ENCODE peak calls at places on chromosomes 12 and 14, in five cellular contexts. W, E, C, Z and T are unnamed samples.

GRCh38 chr14:91873476-91874265 is 6.3 kb upstream of the TC2N start:
- DNase-seq in Z (no peak), E (peak; percentile 87), W (no peak), C (no peak), T (no peak)

GRCh38 chr12:54349658-54350057 is 14.6 kb downstream of the GPR84 start:
- DNase-seq in Z (no peak), E (no peak), W (no peak), C (no peak), T (no peak)

GRCh38 chr12:73506611-73507010 is 1031.0 kb upstream of the ATXN7L3B start:
- DNase-seq in C (no peak), W (no peak), Z (peak; percentile 1), E (no peak), T (no peak)

GRCh38 chr12:65685514-65685913 is 138.8 kb upstream of the HMGA2 start:
- DNase-seq in E (no peak), W (no peak), C (peak; percentile 24), Z (no peak), T (peak; percentile 23)

GRCh38 chr14:82080319-82080718 is 546.7 kb upstream of the SEL1L start:
- DNase-seq in E (no peak), C (no peak), W (no peak), Z (peak; percentile 34), T (no peak)

GRCh38 chr12:133135747-133136146 is 5.3 kb downstream of the ZNF10 start:
- DNase-seq in W (no peak), E (no peak), Z (no peak), C (no peak), T (no peak)

GRCh38 chr12:94979941-94980340 is 23.6 kb downstream of the NDUFA12 start:
- DNase-seq in Z (no peak), E (no peak), W (no peak), C (no peak), T (no peak)

GRCh38 chr12:75208851-75209781 is 523 bp downstream of the KCNC2 start:
- DNase-seq in W (no peak), E (no peak), C (no peak), Z (no peak), T (no peak)

DNA sequence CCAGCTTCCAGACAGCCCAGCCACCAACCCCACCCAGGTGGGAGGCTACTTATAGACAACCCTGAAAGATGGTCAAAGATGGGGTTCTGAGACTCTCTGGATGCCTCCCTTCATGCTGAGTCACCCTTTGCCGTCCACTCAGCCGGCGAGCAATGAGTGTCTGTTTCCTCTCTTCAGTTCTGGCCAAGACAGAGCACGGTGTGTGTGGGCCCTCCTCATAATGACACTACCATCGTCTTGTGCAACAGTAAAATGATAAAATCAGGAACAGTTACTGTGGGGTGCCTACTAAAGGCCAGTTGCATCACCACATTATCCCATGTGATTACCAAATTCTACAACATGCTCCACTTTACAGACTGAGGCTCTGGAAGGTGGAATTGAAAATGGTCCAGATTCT is 7.0 kb upstream of the BDKRB1 start:
- DNase-seq in C (no peak), E (no peak), Z (no peak), W (no peak), T (no peak)
- TF ChIP-seq POLR2A in C (no peak), E (no peak), Z (no peak), W (no peak), T (no peak)

GRCh38 chr14:93683241-93683640 is 105.0 kb downstream of the PRIMA1 start:
- DNase-seq in W (no peak), Z (no peak), E (no peak), C (no peak), T (peak; percentile 51)
- TF ChIP-seq HDAC2 in W (no peak), Z (no peak), E (no peak), C (no peak), T (no peak)

DNA sequence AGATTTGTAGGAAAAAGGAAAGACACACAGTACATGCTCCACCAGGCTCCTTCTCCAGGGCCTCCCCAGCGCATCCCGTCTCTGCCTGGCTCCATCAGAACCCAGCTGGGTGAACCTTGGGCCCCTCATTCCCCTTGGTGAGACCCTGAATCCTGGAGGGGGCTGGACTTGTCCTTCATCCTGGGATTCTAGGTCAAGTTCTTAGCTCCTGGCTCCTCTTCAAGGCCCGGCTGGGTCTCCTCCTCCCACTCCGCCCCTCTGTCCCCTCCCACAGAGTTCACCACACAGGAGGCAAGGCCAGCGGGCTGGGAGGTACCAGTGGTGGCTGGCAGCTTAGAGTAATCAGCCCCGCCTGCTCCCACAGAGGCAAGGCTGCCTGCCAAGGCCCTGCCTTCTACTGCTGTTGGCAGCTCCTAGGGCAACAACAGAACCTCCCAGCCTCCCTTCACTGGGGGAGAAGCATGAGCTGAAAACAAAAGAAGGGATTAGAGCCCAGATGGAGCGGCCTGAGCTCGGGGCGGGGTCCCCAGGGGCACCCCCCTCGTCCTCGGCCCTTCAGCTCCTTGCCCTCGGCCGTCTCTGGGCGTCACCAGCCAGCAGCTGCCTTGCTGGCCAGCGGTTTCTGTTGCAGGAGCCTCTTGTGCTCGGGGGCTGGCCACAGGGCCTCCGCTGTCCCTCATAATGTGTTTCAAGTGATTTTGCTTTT is 49.4 kb downstream of the PSMA6 start:
- DNase-seq in Z (no peak), W (peak; percentile 87), C (peak; percentile 91), E (no peak), T (no peak)
- TF ChIP-seq POLR2A in Z (no peak), W (peak; percentile 63), C (peak; percentile 62), E (no peak), T (no peak)

DNA sequence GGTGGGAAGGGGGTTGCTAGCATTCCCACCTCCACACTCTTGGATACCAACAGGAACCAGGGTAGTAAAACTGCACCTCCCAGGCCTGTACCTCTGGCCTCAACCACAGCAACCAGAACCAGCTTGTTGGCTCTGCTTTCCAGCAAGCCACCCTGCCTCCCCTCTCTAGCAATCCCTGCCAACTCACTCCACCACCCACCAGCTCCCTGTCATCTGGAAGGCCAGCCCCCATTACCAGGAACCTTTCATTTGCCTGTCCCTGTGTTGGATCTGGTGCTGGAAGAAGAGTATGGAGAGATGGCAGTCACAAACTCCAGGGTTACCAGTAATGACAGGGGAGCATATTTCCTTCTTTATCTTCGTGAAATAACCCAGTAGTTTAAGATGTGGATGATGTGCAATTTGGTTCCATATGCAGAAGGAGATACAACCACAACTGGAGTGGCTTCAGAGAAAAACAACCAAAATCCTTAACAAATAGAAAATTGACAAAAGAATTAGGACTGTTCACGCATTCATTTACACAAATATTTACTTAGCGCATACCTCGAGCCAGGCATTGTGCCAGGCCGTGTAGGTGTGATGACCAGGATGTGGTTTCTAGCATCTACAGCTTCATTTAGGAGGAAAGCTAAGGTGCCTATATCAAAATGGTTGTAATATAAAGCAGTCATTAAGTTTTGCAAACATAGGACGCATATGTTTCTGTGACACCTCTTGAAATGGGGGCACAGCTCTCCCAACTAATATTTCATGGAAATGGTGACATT is 3.4 kb downstream of the B4GALNT3 start:
- DNase-seq in E (no peak), C (no peak), W (no peak), Z (no peak), T (no peak)
- TF ChIP-seq HDAC2 in E (no peak), C (no peak), W (no peak), Z (no peak), T (no peak)

GRCh38 chr12:113334786-113335539 is at the start of gene SLC8B1:
- DNase-seq in E (no peak), Z (peak; percentile 71), C (peak; percentile 64), W (peak; percentile 86), T (peak; percentile 96)
- TF ChIP-seq POLR2A in E (peak; percentile 94), Z (peak; percentile 87), C (peak; percentile 60), W (peak; percentile 96), T (peak; percentile 85)

GRCh38 chr12:7935773-7936581 is at the start of gene SLC2A3:
- DNase-seq in C (peak; percentile 84), Z (peak; percentile 53), E (peak; percentile 65), W (peak; percentile 38), T (peak; percentile 89)

GRCh38 chr12:7934560-7935463 is 1.2 kb downstream of the SLC2A3 start:
- DNase-seq in C (no peak), E (no peak), W (no peak), Z (no peak), T (no peak)

GRCh38 chr12:7935464-7935772 is 569 bp downstream of the SLC2A3 start:
- DNase-seq in W (no peak), E (no peak), C (no peak), Z (no peak), T (no peak)

GRCh38 chr12:7940906-7941305 is 4.9 kb upstream of the SLC2A3 start:
- DNase-seq in W (no peak), C (no peak), E (no peak), Z (no peak), T (no peak)

GRCh38 chr12:7937867-7938506 is 2.0 kb upstream of the SLC2A3 start:
- DNase-seq in E (no peak), W (peak; percentile 55), Z (no peak), C (no peak), T (peak; percentile 27)
- TF ChIP-seq HDAC2 in E (no peak), W (no peak), Z (no peak), C (no peak), T (no peak)